ENCODE peak calls at places on chromosome 22, in seven cellular contexts. Q, V, J, U, S, E and H are unnamed samples.

GRCh38 chr22:47563406-47564157 is 801.1 kb downstream of the TBC1D22A start:
- DNase-seq in Q (no peak), V (no peak), J (no peak), U (no peak), S (no peak), E (no peak), H (no peak)

GRCh38 chr22:49243965-49244364 is 583.7 kb downstream of the BRD1 start:
- DNase-seq in Q (no peak), V (no peak), J (no peak), U (no peak), S (no peak), E (no peak), H (peak)

GRCh38 chr22:46547883-46548244 is 10.4 kb upstream of the CELSR1 start:
- DNase-seq in Q (peak), V (peak), J (no peak), U (peak), S (peak), E (no peak), H (peak)

GRCh38 chr22:49099496-49100124 is 728.1 kb downstream of the BRD1 start:
- DNase-seq in Q (no peak), V (no peak), J (no peak), U (no peak), S (no peak), E (no peak), H (no peak)

GRCh38 chr22:42905217-42905616 is 48.1 kb upstream of the ARFGAP3 start:
- DNase-seq in Q (no peak), V (peak), J (no peak), U (no peak), S (no peak), E (no peak), H (no peak)

GRCh38 chr22:46763051-46763705 is 728 bp downstream of the TBC1D22A start:
- DNase-seq in Q (peak), V (peak), J (peak), U (peak), S (peak), E (no peak), H (no peak)

GRCh38 chr22:25081409-25081824 is 118.2 kb upstream of the CRYBB3 start:
- DNase-seq in Q (peak), V (no peak), J (peak), U (peak), S (no peak), E (no peak), H (no peak)

GRCh38 chr22:49160261-49161001 is 667.2 kb downstream of the BRD1 start:
- DNase-seq in Q (no peak), V (no peak), J (no peak), U (no peak), S (no peak), E (no peak), H (no peak)

GRCh38 chr22:48151641-48152040 is 1389.2 kb downstream of the TBC1D22A start:
- DNase-seq in Q (no peak), V (no peak), J (no peak), U (no peak), S (no peak), E (no peak), H (no peak)

GRCh38 chr22:38641476-38641875 is 14.7 kb downstream of the FAM227A start:
- DNase-seq in Q (no peak), V (no peak), J (no peak), U (no peak), S (no peak), E (no peak), H (no peak)

DNA sequence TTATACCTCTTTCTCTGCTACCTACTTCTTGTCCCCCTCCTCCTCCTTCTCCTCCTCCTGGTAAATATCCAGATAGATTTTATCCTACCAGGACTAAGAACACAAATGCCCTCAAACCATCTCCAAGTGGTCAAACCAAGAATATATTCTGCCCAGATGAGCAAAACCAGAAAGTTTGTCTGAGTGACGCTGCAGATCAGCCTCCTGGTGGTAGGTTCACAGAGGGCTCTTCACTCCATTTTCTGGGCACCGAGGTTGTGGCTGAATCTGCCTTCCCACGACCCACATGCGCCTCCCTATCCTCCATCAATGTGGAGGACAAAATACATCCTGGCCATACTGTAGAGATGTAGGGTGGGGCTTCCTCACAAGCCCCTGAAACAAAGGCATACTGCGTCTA is 543.6 kb downstream of the MN1 start:
- DNase-seq in Q (no peak), V (no peak), J (peak), U (no peak), S (no peak), E (no peak), H (no peak)
- TF ChIP-seq CTCF in Q (no peak), V (no peak), J (peak), U (peak), S (peak), E (peak), H (no peak)

GRCh38 chr22:32795214-32795596 is 6.3 kb upstream of the TIMP3 start:
- DNase-seq in Q (no peak), V (no peak), J (no peak), U (no peak), S (no peak), E (no peak), H (no peak)

GRCh38 chr22:32791056-32791455 is 10.4 kb upstream of the TIMP3 start:
- DNase-seq in Q (no peak), V (no peak), J (no peak), U (no peak), S (no peak), E (no peak), H (no peak)

GRCh38 chr22:32796865-32797573 is 4.5 kb upstream of the TIMP3 start:
- DNase-seq in Q (peak), V (peak), J (peak), U (peak), S (peak), E (peak), H (peak)

GRCh38 chr22:32793604-32794003 is 7.9 kb upstream of the TIMP3 start:
- DNase-seq in Q (no peak), V (no peak), J (no peak), U (no peak), S (no peak), E (no peak), H (no peak)

DNA sequence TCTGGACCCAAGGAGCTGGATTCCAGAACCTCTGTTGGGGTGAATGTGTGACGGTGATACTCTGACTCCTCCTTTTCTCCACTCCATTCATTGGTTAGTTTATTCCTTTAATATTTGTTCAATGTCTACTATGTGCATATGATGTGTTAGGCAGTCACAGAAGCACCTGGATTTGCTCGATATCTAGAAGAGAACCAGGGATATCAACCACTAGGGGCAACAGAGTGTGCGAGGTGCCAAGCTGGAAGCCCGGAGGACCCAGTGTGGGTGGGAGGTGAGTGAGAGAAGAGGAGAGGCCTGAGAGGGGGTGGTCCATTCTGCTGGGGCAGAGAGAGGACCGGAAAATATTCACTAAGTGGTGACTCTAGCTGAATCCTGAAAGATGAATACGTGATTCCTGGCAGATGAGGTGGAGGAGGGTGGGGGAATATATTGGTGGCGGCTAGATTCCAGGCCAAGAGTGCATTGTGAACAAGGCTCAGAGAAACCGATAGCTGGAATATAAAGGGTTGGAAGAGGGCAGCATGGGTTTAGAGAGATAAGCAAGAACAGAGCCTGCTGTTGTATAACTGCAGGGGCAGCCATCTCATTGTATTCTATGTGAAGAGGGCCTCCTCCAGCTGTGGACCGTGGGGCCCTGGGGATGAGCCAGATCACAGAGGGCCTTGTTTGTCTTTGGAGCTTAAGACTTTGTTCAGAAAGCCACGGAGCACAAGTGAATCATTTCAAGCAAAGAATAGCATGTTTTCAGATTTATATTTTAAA is 6.9 kb upstream of the TIMP3 start:
- DNase-seq in Q (no peak), V (no peak), J (peak), U (no peak), S (peak), E (no peak), H (no peak)
- TF ChIP-seq CTCF in Q (no peak), V (no peak), J (peak), U (peak), S (peak), E (peak), H (no peak)

DNA sequence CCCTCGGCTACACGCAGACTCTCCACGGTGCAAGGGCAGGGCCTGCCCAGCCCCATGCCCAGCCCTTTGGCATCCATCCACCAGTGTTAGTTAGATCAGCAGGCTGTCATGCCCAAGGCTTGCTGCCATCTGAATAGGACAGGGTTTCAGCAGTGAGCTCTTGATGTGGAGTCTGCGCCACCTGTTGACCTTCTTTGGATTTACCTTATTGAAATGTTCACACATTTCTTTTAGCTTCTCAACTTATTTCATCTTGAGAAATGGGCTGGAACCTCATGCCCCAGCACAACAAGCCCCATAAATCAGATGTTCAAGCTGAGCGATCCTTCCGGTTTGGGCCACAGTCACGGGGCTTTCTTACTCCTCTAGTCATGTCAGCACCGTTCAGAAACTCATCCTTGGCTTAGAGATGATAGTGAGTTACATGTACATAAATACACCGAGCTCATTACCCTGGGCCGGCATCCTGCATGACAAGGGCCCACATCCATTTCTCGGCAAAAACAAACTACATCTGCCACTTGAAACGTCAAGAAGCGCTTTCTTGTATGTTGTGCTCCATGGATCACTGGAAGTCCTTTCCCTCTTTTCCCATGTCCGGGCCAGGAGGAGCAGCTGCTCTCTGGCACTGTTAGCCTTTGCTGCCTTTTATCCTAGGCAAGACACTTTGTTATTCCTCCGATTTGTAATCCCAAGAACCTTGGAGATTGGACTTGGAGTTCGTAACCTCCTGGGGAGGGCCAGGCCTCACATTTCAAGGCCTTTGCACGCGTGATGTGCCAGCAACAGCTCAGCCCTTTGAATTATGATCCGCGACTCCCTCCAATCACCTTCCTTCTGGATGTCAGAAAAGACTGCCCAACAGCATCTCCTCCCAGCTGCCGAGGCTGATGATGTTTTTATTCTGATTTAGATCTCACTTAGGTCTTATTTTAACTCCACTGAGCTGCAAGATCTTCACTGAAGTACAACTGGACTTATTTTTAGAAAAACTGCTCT is 61.9 kb downstream of the PARVB start:
- DNase-seq in Q (peak), V (peak), J (peak), U (peak), S (peak), E (peak), H (peak)
- TF ChIP-seq CTCF in Q (peak), V (peak), J (peak), U (peak), S (peak), E (peak), H (peak)

GRCh38 chr22:34390400-34390799 is 470.1 kb upstream of the LARGE1 start:
- DNase-seq in Q (no peak), V (no peak), J (peak), U (no peak), S (no peak), E (no peak), H (no peak)
- TF ChIP-seq CTCF in Q (no peak), V (no peak), J (peak), U (no peak), S (no peak), E (no peak), H (no peak)

GRCh38 chr22:17214416-17215043 is 4.7 kb downstream of the ADA2 start:
- DNase-seq in Q (no peak), V (no peak), J (no peak), U (no peak), S (no peak), E (no peak), H (no peak)

GRCh38 chr22:17218341-17218740 is 894 bp downstream of the ADA2 start:
- DNase-seq in Q (no peak), V (no peak), J (no peak), U (no peak), S (no peak), E (no peak), H (no peak)

GRCh38 chr22:17213976-17214375 is 5.3 kb downstream of the ADA2 start:
- DNase-seq in Q (peak), V (peak), J (peak), U (peak), S (peak), E (no peak), H (peak)

GRCh38 chr22:17222503-17222902 is 3.3 kb upstream of the ADA2 start:
- DNase-seq in Q (no peak), V (no peak), J (no peak), U (no peak), S (no peak), E (no peak), H (no peak)

DNA sequence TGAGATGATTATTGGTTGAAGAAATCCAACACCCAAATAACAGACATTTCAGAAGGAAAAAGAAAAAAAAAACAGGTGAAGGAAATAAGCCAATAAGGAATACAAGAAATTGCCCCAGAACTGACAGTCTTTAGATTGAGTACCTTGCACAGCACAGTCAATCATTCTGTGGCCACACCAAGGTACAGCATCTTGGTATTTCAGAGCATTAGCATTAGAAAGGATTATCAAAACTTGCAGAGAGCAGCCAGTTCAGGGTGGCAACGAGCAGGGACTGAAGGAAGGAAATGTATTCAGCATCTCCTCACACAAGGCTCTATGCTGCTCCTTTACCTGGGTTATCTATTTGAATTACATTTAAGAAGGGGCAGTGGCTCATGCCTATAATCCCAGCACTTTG is 2.1 kb downstream of the ADA2 start:
- DNase-seq in Q (no peak), V (no peak), J (peak), U (no peak), S (no peak), E (no peak), H (no peak)
- TF ChIP-seq CTCF in Q (no peak), V (no peak), J (no peak), U (no peak), S (no peak), E (no peak), H (no peak)

GRCh38 chr22:41288245-41288946 is 2.4 kb upstream of the RANGAP1 start:
- DNase-seq in Q (peak), V (no peak), J (peak), U (peak), S (peak), E (peak), H (peak)

GRCh38 chr22:41285820-41286638 is at the start of gene RANGAP1:
- DNase-seq in Q (peak), V (peak), J (peak), U (peak), S (peak), E (peak), H (peak)

GRCh38 chr22:41284465-41284864 is 1.5 kb downstream of the RANGAP1 start:
- DNase-seq in Q (no peak), V (no peak), J (no peak), U (no peak), S (no peak), E (no peak), H (no peak)

GRCh38 chr22:41286639-41287091 is 678 bp upstream of the RANGAP1 start:
- DNase-seq in Q (no peak), V (no peak), J (no peak), U (peak), S (peak), E (no peak), H (peak)

DNA sequence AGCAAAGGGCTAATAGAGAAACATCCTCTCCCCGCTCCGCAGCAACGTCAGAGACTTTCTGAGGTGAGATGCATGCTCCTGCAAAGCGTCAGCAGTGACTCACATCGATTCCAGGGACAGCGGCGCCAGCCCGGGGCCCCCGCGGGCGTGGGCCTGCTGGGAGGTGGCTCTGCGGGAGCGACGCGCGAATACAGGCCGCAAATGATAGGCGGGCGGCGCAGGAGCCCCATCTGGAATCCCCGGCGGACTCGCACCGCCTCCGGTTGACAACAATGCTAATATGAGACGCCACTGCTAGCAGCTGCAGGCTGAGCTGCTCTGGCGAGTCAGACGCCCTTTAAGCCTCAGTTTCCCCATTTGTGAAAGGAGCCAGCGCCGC is 557 bp downstream of the RANGAP1 start:
- DNase-seq in Q (peak), V (no peak), J (peak), U (peak), S (peak), E (no peak), H (peak)
- TF ChIP-seq CTCF in Q (no peak), V (no peak), J (no peak), U (no peak), S (no peak), E (no peak), H (no peak)

GRCh38 chr22:35337932-35338331 is 38.2 kb downstream of the TOM1 start:
- DNase-seq in Q (no peak), V (no peak), J (peak), U (no peak), S (no peak), E (no peak), H (no peak)
- TF ChIP-seq CTCF in Q (no peak), V (no peak), J (peak), U (no peak), S (no peak), E (no peak), H (no peak)

DNA sequence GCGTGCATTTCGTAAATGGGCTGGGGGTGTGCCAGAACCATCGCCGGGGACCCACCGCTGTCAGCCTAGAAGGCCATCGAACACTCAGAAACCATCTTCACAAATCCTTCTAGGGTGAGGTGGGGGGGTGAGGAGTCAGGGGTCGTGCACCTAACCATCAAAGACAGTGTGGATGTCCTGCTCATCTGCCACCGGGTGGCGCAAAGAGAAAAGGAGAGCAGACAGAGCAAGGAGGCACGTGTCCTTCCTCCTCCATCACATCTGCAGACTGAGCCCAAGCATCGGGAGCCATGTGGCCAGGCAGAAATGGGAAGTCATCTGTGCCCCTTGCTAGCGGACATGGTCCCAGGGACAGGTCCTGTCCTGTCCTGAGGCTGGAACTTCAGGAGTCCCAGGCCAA is 61.9 kb upstream of the NUP50 start:
- DNase-seq in Q (peak), V (peak), J (peak), U (peak), S (peak), E (peak), H (peak)
- TF ChIP-seq CTCF in Q (peak), V (no peak), J (peak), U (peak), S (peak), E (peak), H (peak)

GRCh38 chr22:19968450-19968891 is 26.9 kb upstream of the TXNRD2 start:
- DNase-seq in Q (no peak), V (no peak), J (no peak), U (no peak), S (no peak), E (no peak), H (no peak)

GRCh38 chr22:19969141-19969928 is 27.7 kb upstream of the TXNRD2 start:
- DNase-seq in Q (no peak), V (no peak), J (no peak), U (no peak), S (no peak), E (no peak), H (no peak)

GRCh38 chr22:19965771-19966709 is 24.4 kb upstream of the TXNRD2 start:
- DNase-seq in Q (no peak), V (no peak), J (peak), U (no peak), S (no peak), E (no peak), H (no peak)

GRCh38 chr22:19966908-19967750 is 25.5 kb upstream of the TXNRD2 start:
- DNase-seq in Q (no peak), V (no peak), J (no peak), U (no peak), S (no peak), E (no peak), H (no peak)

DNA sequence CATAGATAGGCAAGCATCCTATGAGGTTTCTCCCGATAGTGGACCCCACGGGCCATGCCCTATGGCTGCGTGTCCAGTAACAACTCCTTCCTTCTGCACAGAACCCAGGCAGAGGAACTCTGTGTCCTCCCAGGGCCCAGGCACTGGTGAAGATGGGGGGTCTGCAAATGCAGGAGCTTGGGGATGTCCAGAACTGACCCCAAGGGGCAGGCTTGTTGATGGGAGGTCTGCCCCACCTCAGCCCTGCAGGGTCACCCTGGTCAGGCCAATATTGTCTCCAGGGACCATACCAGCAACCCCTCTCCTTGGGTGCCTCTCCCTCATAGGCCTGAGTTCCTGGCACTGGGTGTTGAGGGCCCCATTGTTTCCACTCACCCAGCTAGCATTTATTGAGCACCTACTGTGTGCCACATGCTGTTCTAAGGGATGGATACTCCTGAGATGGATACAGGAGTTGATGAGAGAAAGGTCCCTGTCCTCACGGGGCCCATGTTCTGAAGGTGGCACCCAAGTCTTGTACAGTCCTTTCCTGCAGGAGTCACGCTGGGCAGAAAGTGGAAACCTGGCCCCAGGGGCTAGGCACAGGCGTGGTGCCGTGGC is 26.3 kb upstream of the TXNRD2 start:
- DNase-seq in Q (no peak), V (no peak), J (no peak), U (no peak), S (no peak), E (no peak), H (no peak)
- TF ChIP-seq CTCF in Q (no peak), V (no peak), J (no peak), U (no peak), S (no peak), E (no peak), H (no peak)